ENCODE peak calls at places on chromosomes 6 and 20, in five cellular contexts. S is hepatocyte, R is neural progenitor cell, I is GM23338, A is HCT116. C is an unnamed sample.
A peak's percentile ranks its signal among the peaks of the same experiment; 100 is the strongest.

GRCh38 chr6:108004861-108005260 is 46.9 kb upstream of the SEC63 start:
- DNase-seq in R (no peak), I (no peak), A (no peak), S (no peak), C (no peak)

GRCh38 chr6:15207923-15208322 is 37.9 kb upstream of the JARID2 start:
- DNase-seq in S (no peak), A (no peak), I (peak; percentile 84), R (peak; percentile 15), C (peak; percentile 70)

GRCh38 chr20:44176833-44177533 is 10.0 kb downstream of the JPH2 start:
- DNase-seq in I (peak; percentile 46), R (no peak), S (peak; percentile 32), A (no peak), C (peak; percentile 56)

GRCh38 chr6:44558315-44559227 is 171.1 kb downstream of the CDC5L start:
- DNase-seq in I (no peak), A (no peak), S (no peak), R (no peak), C (peak; percentile 20)

GRCh38 chr6:106771822-106772221 is 142.4 kb downstream of the QRSL1 start:
- DNase-seq in I (no peak), A (no peak), S (no peak), R (no peak), C (no peak)

GRCh38 chr6:125637207-125637606 is 112.2 kb upstream of the HEY2 start:
- DNase-seq in S (no peak), I (no peak), A (no peak), R (no peak), C (no peak)

GRCh38 chr6:165940366-165940765 is 227.3 kb downstream of the TBXT start:
- DNase-seq in A (no peak), S (no peak), I (no peak), R (no peak), C (no peak)

GRCh38 chr6:135722182-135722581 is 129.3 kb upstream of the PDE7B start:
- DNase-seq in I (no peak), S (no peak), A (no peak), R (no peak), C (peak; percentile 20)

GRCh38 chr6:4549556-4550226 is 226.5 kb upstream of the CDYL start:
- DNase-seq in I (no peak), A (no peak), R (no peak), S (no peak), C (no peak)

GRCh38 chr6:135811172-135811571 is 40.3 kb upstream of the PDE7B start:
- DNase-seq in S (no peak), A (no peak), R (no peak), I (no peak), C (no peak)

GRCh38 chr6:23656257-23656731 is 469.7 kb upstream of the NRSN1 start:
- DNase-seq in I (peak; percentile 18), S (peak; percentile 36), R (peak; percentile 41), A (no peak), C (no peak)

GRCh38 chr6:111283707-111284106 is 196.4 kb downstream of the SLC16A10 start:
- DNase-seq in R (no peak), I (no peak), A (no peak), S (no peak), C (no peak)

GRCh38 chr20:25007491-25008305 is 15.1 kb upstream of the APMAP start:
- DNase-seq in S (no peak), A (no peak), R (no peak), I (no peak), C (no peak)

GRCh38 chr20:58254890-58255289 is 26.4 kb upstream of the ANKRD60 start:
- DNase-seq in I (no peak), A (no peak), R (no peak), S (no peak), C (no peak)

GRCh38 chr6:44869321-44869897 is 458.7 kb upstream of the RUNX2 start:
- DNase-seq in I (no peak), R (no peak), S (no peak), A (no peak), C (no peak)

GRCh38 chr6:156752666-156753301 is 24.4 kb upstream of the ARID1B start:
- DNase-seq in S (no peak), A (no peak), R (no peak), I (peak; percentile 63), C (no peak)

GRCh38 chr20:25005220-25005619 is 12.7 kb upstream of the APMAP start:
- DNase-seq in I (no peak), A (no peak), R (no peak), S (no peak), C (peak; percentile 31)

GRCh38 chr6:2764610-2765165 is 505 bp upstream of the WRNIP1 start:
- DNase-seq in R (peak; percentile 61), A (no peak), I (peak; percentile 62), S (peak; percentile 76), C (peak; percentile 92)

GRCh38 chr6:105359419-105360366 is 43.2 kb downstream of the PREP start:
- DNase-seq in R (no peak), I (no peak), A (no peak), S (peak; percentile 41), C (peak; percentile 94)

GRCh38 chr6:56671651-56672461 is 29.2 kb upstream of the DST start:
- DNase-seq in R (no peak), A (no peak), I (no peak), S (peak; percentile 48), C (no peak)

GRCh38 chr20:23881371-23881770 is 1.8 kb upstream of the CST5 start:
- DNase-seq in S (no peak), R (no peak), I (no peak), A (no peak), C (no peak)

GRCh38 chr20:665276-665675 is 10.3 kb downstream of the SCRT2 start:
- DNase-seq in S (no peak), I (peak; percentile 65), A (no peak), R (no peak), C (no peak)

GRCh38 chr6:5260661-5261544 is at the start of the genes FARS2 and LYRM4:
- DNase-seq in I (peak; percentile 86), S (peak; percentile 95), R (peak; percentile 95), A (peak; percentile 72), C (peak; percentile 98)

GRCh38 chr20:59775221-59776055 is 158.0 kb downstream of the SYCP2 start:
- DNase-seq in I (no peak), R (no peak), S (no peak), A (no peak), C (no peak)

GRCh38 chr20:54199721-54200176 is 8.1 kb upstream of the PFDN4 start:
- DNase-seq in R (peak; percentile 73), S (peak; percentile 85), A (peak; percentile 71), I (peak; percentile 88), C (peak; percentile 78)

GRCh38 chr6:38056361-38056760 is 236.8 kb downstream of the ZFAND3 start:
- DNase-seq in S (no peak), I (no peak), A (no peak), R (no peak), C (no peak)

GRCh38 chr6:35253249-35253648 is 6.3 kb upstream of the ZNF76 start:
- DNase-seq in R (no peak), I (no peak), S (no peak), A (no peak), C (peak; percentile 12)

GRCh38 chr6:155524249-155524651 is 68.6 kb upstream of the NOX3 start:
- DNase-seq in R (no peak), I (no peak), S (no peak), A (no peak), C (peak; percentile 89)

GRCh38 chr6:16639689-16640480 is 121.4 kb downstream of the ATXN1 start:
- DNase-seq in A (no peak), I (no peak), S (peak; percentile 16), R (no peak), C (peak; percentile 91)

DNA sequence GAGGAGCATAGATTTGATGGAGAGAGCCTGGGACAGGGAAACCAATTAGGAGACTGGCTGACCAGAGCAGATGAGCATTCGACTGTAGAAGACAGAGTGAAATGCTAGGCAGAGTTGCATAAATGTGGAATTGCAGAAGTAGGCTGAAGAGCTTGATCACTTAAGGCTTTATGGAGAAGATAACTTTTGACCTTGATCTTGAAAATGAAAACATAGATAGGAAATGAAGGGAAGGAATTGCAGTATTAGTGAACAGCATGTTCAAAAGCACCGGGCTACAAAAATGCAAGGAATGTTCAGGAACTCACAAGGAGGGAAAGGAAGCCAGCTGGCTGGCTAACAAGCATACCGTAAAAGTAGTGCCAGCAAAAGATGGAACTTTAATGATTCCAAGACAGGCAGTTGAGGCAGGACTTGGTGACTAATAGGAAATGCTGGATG is 20.5 kb upstream of the LTV1 start:
- DNase-seq in S (no peak), R (no peak), I (peak; percentile 59), A (no peak), C (peak; percentile 37)
- TF ChIP-seq EZH2phosphoT487 in S (no peak), R (no peak), I (no peak), A (no peak), C (no peak)

DNA sequence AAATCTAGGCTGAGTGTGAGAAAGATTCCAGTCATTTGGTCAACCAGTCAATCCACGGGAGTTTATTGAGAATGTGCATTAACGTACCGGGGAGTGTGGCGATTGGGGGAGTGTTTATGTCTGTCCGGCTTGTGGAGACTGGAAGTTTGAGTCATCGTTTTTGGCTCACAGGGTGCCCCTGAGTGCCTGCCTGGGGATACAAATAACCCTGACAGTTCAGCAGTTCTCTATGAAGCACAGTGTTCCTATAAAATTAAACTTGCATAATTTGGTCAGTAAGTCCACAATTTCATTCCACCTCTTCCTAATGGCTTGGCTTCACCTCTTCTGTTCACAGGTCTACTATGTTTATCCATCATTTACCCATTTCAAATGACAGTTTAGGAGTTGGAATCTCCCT is 72.6 kb upstream of the PLEKHG1 start:
- DNase-seq in I (no peak), A (no peak), S (no peak), R (no peak), C (peak; percentile 51)
- TF ChIP-seq EZH2phosphoT487 in I (no peak), A (no peak), S (no peak), R (no peak), C (no peak)

DNA sequence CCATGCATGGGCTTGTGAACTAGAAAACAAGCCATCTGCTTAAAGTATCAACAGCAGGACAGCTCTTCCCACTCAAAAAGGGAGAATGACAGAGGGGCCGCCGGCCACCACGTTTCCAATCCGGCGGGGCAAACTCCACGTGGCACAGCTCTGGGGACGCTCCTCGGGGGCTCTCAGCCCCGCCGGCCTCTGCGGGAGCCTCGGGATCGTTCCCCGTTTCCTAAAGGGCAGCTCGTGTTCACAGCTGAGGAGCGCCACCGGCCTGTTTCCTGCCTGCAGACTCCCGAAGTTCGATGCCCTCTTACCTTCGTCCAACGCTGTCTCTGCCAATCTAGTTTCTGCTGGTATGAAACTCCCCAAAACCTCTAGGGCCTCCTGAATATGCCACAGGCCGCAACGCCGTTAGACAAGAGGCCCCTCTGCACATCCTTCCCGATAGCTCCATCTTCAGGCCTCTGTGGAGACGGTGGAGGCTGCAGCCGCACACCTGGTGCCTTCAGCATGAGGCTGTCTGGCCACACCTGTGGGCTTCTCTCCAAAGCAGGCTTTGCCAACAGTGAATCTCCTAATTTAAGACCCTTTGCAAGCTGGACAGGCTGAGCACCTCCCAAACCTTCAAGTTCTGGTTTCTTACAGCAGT is 46.5 kb downstream of the KCNQ2 start:
- DNase-seq in A (no peak), R (no peak), I (no peak), S (no peak), C (no peak)
- TF ChIP-seq EZH2phosphoT487 in A (no peak), R (no peak), I (no peak), S (no peak), C (no peak)

GRCh38 chr20:17617868-17618672 is 48.2 kb downstream of the DSTN start:
- DNase-seq in S (no peak), R (no peak), A (no peak), I (no peak), C (no peak)

GRCh38 chr20:17616480-17617211 is 46.8 kb downstream of the DSTN start:
- DNase-seq in I (no peak), S (no peak), R (no peak), A (no peak), C (no peak)

GRCh38 chr20:17615645-17616479 is 46.0 kb downstream of the DSTN start:
- DNase-seq in R (no peak), S (no peak), A (no peak), I (no peak), C (no peak)

GRCh38 chr20:17618673-17619013 is 48.8 kb downstream of the DSTN start:
- DNase-seq in R (no peak), S (no peak), I (no peak), A (no peak), C (no peak)

GRCh38 chr20:17617212-17617867 is 47.5 kb downstream of the DSTN start:
- DNase-seq in I (peak; percentile 86), R (peak; percentile 75), S (peak; percentile 58), A (peak; percentile 18), C (peak; percentile 55)
- TF ChIP-seq EZH2phosphoT487 in I (no peak), R (no peak), S (no peak), A (no peak), C (no peak)